ENCODE peak calls at places on chromosomes 2 and 18, in four cellular contexts. X is right lobe of liver, D is tibial nerve, T is esophagus squamous epithelium. A is an unnamed sample.

GRCh38 chr2:28155627-28156026 is 237.0 kb upstream of the FOSL2 start:
- DNase-seq in X (no peak), D (no peak), T (no peak), A (no peak)

GRCh38 chr2:166384774-166385173 is 9.0 kb upstream of the SCN9A start:
- DNase-seq in X (no peak), D (no peak), T (no peak), A (no peak)

GRCh38 chr2:174332607-174333001 is 2.1 kb upstream of the SP9 start:
- DNase-seq in X (no peak), D (no peak), T (no peak), A (no peak)

GRCh38 chr2:238891667-238892500 is 44.0 kb downstream of the TWIST2 start:
- DNase-seq in X (no peak), D (no peak), T (no peak), A (no peak)

GRCh38 chr2:17620280-17620679 is 79.8 kb downstream of the VSNL1 start:
- DNase-seq in X (no peak), D (no peak), T (no peak), A (no peak)

GRCh38 chr2:127859712-127860085 is 1.7 kb upstream of the POLR2D start:
- DNase-seq in X (peak; percentile 58), D (no peak), T (no peak), A (no peak)

GRCh38 chr2:106572541-106573148 is 85.5 kb downstream of the CD8B2 start:
- DNase-seq in X (no peak), D (no peak), T (no peak), A (no peak)

GRCh38 chr18:275486-275885 is 7.6 kb upstream of the THOC1 start:
- DNase-seq in X (no peak), D (no peak), T (no peak), A (no peak)

GRCh38 chr2:236666646-236667204 is 97.1 kb downstream of the ACKR3 start:
- DNase-seq in X (no peak), D (no peak), T (no peak), A (no peak)

GRCh38 chr18:49584431-49584830 is 22.6 kb downstream of the LIPG start:
- DNase-seq in X (no peak), D (no peak), T (no peak), A (no peak)

GRCh38 chr2:141582213-141582612 is 548.6 kb downstream of the LRP1B start:
- DNase-seq in X (no peak), D (no peak), T (no peak), A (no peak)

GRCh38 chr2:206477296-206477695 is 34.0 kb downstream of the ADAM23 start:
- DNase-seq in X (no peak), D (no peak), T (no peak), A (no peak)

GRCh38 chr2:109614715-109615636 is 812 bp downstream of the SOWAHC start:
- DNase-seq in X (peak; percentile 74), D (no peak), T (no peak), A (peak; percentile 56)
- TF ChIP-seq POLR2A in X (no peak), D (no peak), T (no peak), A (no peak)

GRCh38 chr2:233492078-233492477 is 74.5 kb downstream of the USP40 start:
- DNase-seq in X (no peak), D (no peak), T (no peak), A (no peak)
- H3K4me3 ChIP-seq in X (no peak overlapping the region), D (no peak overlapping the region), T (no peak overlapping the region), A (no peak overlapping the region)

GRCh38 chr18:76620326-76620813 is 125.3 kb upstream of the ZNF516 start:
- DNase-seq in X (no peak), D (peak; percentile 76), T (peak; percentile 7), A (peak; percentile 73)
- TF ChIP-seq CTCF in X (peak; percentile 45), D (peak; percentile 41), T (peak; percentile 17), A (peak; percentile 40)

DNA sequence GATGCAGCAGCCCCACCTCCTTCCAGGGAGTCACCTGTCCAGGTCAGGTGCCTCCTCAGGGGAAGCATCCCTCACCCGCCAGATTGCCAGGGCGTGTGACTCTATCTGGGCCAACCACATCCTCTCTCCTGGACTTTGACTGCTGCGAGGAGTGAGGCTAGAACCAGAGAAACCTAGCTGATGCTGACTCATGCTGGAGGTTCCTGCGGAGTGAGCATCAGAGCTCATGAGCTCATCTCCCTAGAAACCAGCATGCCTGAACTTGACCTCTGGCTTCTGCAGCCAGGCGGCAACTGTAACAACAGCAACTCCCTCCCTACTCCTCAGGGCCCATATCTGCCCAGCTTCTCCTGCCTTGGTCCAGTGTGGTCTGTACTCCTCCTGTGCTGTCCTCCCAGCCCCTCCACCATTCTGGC is 28.3 kb upstream of the NT5DC4 start:
- DNase-seq in X (peak; percentile 74), D (peak; percentile 16), T (no peak), A (no peak)
- TF ChIP-seq POLR2A in X (no peak), D (no peak), T (no peak), A (no peak)

GRCh38 chr2:72128843-72129227 is 18.8 kb downstream of the CYP26B1 start:
- DNase-seq in X (no peak), D (no peak), T (no peak), A (peak; percentile 21)
- H3K4me3 ChIP-seq in X (no peak overlapping the region), D (no peak overlapping the region), T (no peak overlapping the region), A (no peak overlapping the region)

GRCh38 chr2:32136097-32136496 is 29.6 kb upstream of the SLC30A6 start:
- DNase-seq in X (no peak), D (no peak), T (no peak), A (no peak)

GRCh38 chr2:32135409-32135808 is 30.3 kb upstream of the SLC30A6 start:
- DNase-seq in X (no peak), D (no peak), T (no peak), A (no peak)
- TF ChIP-seq CTCF in X (peak; percentile 31), D (no peak), T (no peak), A (no peak)

GRCh38 chr2:72220170-72220569 is 72.5 kb upstream of the CYP26B1 start:
- DNase-seq in X (no peak), D (no peak), T (no peak), A (no peak)

GRCh38 chr2:72210470-72210869 is 62.8 kb upstream of the CYP26B1 start:
- DNase-seq in X (no peak), D (no peak), T (no peak), A (no peak)

GRCh38 chr2:72211777-72212515 is 64.3 kb upstream of the CYP26B1 start:
- DNase-seq in X (no peak), D (no peak), T (no peak), A (no peak)

GRCh38 chr2:72211359-72211758 is 63.7 kb upstream of the CYP26B1 start:
- DNase-seq in X (no peak), D (no peak), T (no peak), A (no peak)

GRCh38 chr2:72214429-72215143 is 66.9 kb upstream of the CYP26B1 start:
- DNase-seq in X (no peak), D (no peak), T (no peak), A (no peak)
- TF ChIP-seq POLR2A in X (no peak), D (no peak), T (no peak), A (no peak)

GRCh38 chr18:4455113-4455811 is at the start of gene DLGAP1:
- DNase-seq in X (peak; percentile 64), D (no peak), T (no peak), A (peak; percentile 36)

GRCh38 chr18:4450065-4450676 is 4.9 kb downstream of the DLGAP1 start:
- DNase-seq in X (no peak), D (no peak), T (no peak), A (no peak)

GRCh38 chr18:4454548-4455112 is 477 bp downstream of the DLGAP1 start:
- DNase-seq in X (peak; percentile 42), D (no peak), T (no peak), A (no peak)

GRCh38 chr18:4453712-4454547 is 1.2 kb downstream of the DLGAP1 start:
- DNase-seq in X (peak; percentile 40), D (no peak), T (no peak), A (peak; percentile 33)
- H3K4me3 ChIP-seq in X (no peak overlapping the region), D (peak overlapping the region; percentile 54), T (no peak overlapping the region), A (peak overlapping the region; percentile 32)

GRCh38 chr2:74679615-74680014 is 25.6 kb downstream of the SEMA4F start:
- DNase-seq in X (no peak), D (no peak), T (no peak), A (no peak)

GRCh38 chr2:74673821-74674528 is 19.9 kb downstream of the SEMA4F start:
- DNase-seq in X (no peak), D (no peak), T (no peak), A (no peak)

GRCh38 chr2:74670263-74670662 is 16.2 kb downstream of the SEMA4F start:
- DNase-seq in X (no peak), D (no peak), T (no peak), A (no peak)

GRCh38 chr2:74671479-74671878 is 17.4 kb downstream of the SEMA4F start:
- DNase-seq in X (no peak), D (no peak), T (no peak), A (no peak)

GRCh38 chr2:74675090-74675489 is 21.0 kb downstream of the SEMA4F start:
- DNase-seq in X (no peak), D (no peak), T (no peak), A (no peak)
- TF ChIP-seq CTCF in X (no peak), D (no peak), T (no peak), A (no peak)